ENCODE peak calls at places on chromosomes 5 and 9, in ten cellular contexts. One of them, this sample, is unnamed.

GRCh38 chr5:54722846-54723433 is 205.4 kb downstream of the SNX18 start:
- DNase-seq in fibroblast of the aortic adventitia: no peak
- DNase-seq in OCI-LY7: no peak
- DNase-seq in heart left ventricle: no peak
- DNase-seq in A549: no peak
- DNase-seq in dorsolateral prefrontal cortex: no peak
- DNase-seq in tibial artery: no peak
- DNase-seq in fibroblast of pulmonary artery: no peak
- DNase-seq in aorta: no peak
- DNase-seq in foreskin fibroblast: peak
- DNase-seq in this sample: peak

GRCh38 chr9:38164659-38165221 is 95.7 kb upstream of the SHB start:
- DNase-seq in fibroblast of the aortic adventitia: no peak
- DNase-seq in OCI-LY7: no peak
- DNase-seq in heart left ventricle: no peak
- DNase-seq in A549: no peak
- DNase-seq in dorsolateral prefrontal cortex: no peak
- DNase-seq in tibial artery: no peak
- DNase-seq in fibroblast of pulmonary artery: no peak
- DNase-seq in aorta: no peak
- DNase-seq in foreskin fibroblast: no peak
- DNase-seq in this sample: no peak

GRCh38 chr9:123411191-123411590 is 55.2 kb downstream of the CRB2 start:
- DNase-seq in fibroblast of the aortic adventitia: no peak
- DNase-seq in OCI-LY7: no peak
- DNase-seq in heart left ventricle: no peak
- DNase-seq in A549: no peak
- DNase-seq in dorsolateral prefrontal cortex: no peak
- DNase-seq in tibial artery: no peak
- DNase-seq in fibroblast of pulmonary artery: no peak
- DNase-seq in aorta: no peak
- DNase-seq in foreskin fibroblast: no peak
- DNase-seq in this sample: no peak

GRCh38 chr9:114364123-114364522 is 23.7 kb downstream of the AKNA start:
- DNase-seq in fibroblast of the aortic adventitia: peak
- DNase-seq in OCI-LY7: no peak
- DNase-seq in heart left ventricle: no peak
- DNase-seq in A549: no peak
- DNase-seq in dorsolateral prefrontal cortex: no peak
- DNase-seq in tibial artery: no peak
- DNase-seq in fibroblast of pulmonary artery: peak
- DNase-seq in aorta: no peak
- DNase-seq in foreskin fibroblast: peak
- DNase-seq in this sample: peak

GRCh38 chr9:78298046-78298511 is 1.2 kb downstream of the PSAT1 start:
- DNase-seq in fibroblast of the aortic adventitia: no peak
- DNase-seq in OCI-LY7: no peak
- DNase-seq in heart left ventricle: no peak
- DNase-seq in A549: no peak
- DNase-seq in dorsolateral prefrontal cortex: no peak
- DNase-seq in tibial artery: no peak
- DNase-seq in fibroblast of pulmonary artery: no peak
- DNase-seq in aorta: no peak
- DNase-seq in foreskin fibroblast: no peak
- DNase-seq in this sample: no peak

GRCh38 chr5:109939109-109939682 is 249.5 kb downstream of the MAN2A1 start:
- DNase-seq in fibroblast of the aortic adventitia: peak
- DNase-seq in OCI-LY7: no peak
- DNase-seq in heart left ventricle: no peak
- DNase-seq in A549: no peak
- DNase-seq in dorsolateral prefrontal cortex: no peak
- DNase-seq in tibial artery: no peak
- DNase-seq in fibroblast of pulmonary artery: peak
- DNase-seq in aorta: no peak
- DNase-seq in foreskin fibroblast: peak
- DNase-seq in this sample: peak

GRCh38 chr9:124180557-124180956 is 77.2 kb upstream of the NEK6 start:
- DNase-seq in fibroblast of the aortic adventitia: peak
- DNase-seq in OCI-LY7: no peak
- DNase-seq in heart left ventricle: no peak
- DNase-seq in A549: no peak
- DNase-seq in dorsolateral prefrontal cortex: peak
- DNase-seq in tibial artery: peak
- DNase-seq in fibroblast of pulmonary artery: peak
- DNase-seq in aorta: no peak
- DNase-seq in foreskin fibroblast: peak
- DNase-seq in this sample: peak

GRCh38 chr5:132283423-132284043 is 10.7 kb upstream of the SLC22A4 start:
- DNase-seq in fibroblast of the aortic adventitia: peak
- DNase-seq in OCI-LY7: peak
- DNase-seq in heart left ventricle: no peak
- DNase-seq in A549: peak
- DNase-seq in dorsolateral prefrontal cortex: no peak
- DNase-seq in tibial artery: no peak
- DNase-seq in fibroblast of pulmonary artery: peak
- DNase-seq in aorta: peak
- DNase-seq in foreskin fibroblast: no peak
- DNase-seq in this sample: peak

GRCh38 chr5:170603578-170604565 is 100.1 kb downstream of the KCNIP1 start:
- DNase-seq in fibroblast of the aortic adventitia: peak
- DNase-seq in OCI-LY7: peak
- DNase-seq in heart left ventricle: peak
- DNase-seq in A549: peak
- DNase-seq in dorsolateral prefrontal cortex: peak
- DNase-seq in tibial artery: no peak
- DNase-seq in fibroblast of pulmonary artery: peak
- DNase-seq in aorta: peak
- DNase-seq in foreskin fibroblast: no peak
- DNase-seq in this sample: peak

GRCh38 chr9:124077915-124078572 is 66.5 kb downstream of the LHX2 start:
- DNase-seq in fibroblast of the aortic adventitia: no peak
- DNase-seq in OCI-LY7: no peak
- DNase-seq in heart left ventricle: no peak
- DNase-seq in A549: no peak
- DNase-seq in dorsolateral prefrontal cortex: no peak
- DNase-seq in tibial artery: no peak
- DNase-seq in fibroblast of pulmonary artery: peak
- DNase-seq in aorta: no peak
- DNase-seq in foreskin fibroblast: peak
- DNase-seq in this sample: no peak

GRCh38 chr9:114798793-114799427 is 6.9 kb downstream of the TNFSF15 start:
- DNase-seq in fibroblast of the aortic adventitia: no peak
- DNase-seq in OCI-LY7: no peak
- DNase-seq in heart left ventricle: no peak
- DNase-seq in A549: peak
- DNase-seq in dorsolateral prefrontal cortex: no peak
- DNase-seq in tibial artery: no peak
- DNase-seq in fibroblast of pulmonary artery: no peak
- DNase-seq in aorta: no peak
- DNase-seq in foreskin fibroblast: no peak
- DNase-seq in this sample: no peak

GRCh38 chr9:99135498-99135897 is 30.6 kb downstream of the TGFBR1 start:
- DNase-seq in fibroblast of the aortic adventitia: no peak
- DNase-seq in OCI-LY7: peak
- DNase-seq in heart left ventricle: no peak
- DNase-seq in A549: no peak
- DNase-seq in dorsolateral prefrontal cortex: no peak
- DNase-seq in tibial artery: no peak
- DNase-seq in fibroblast of pulmonary artery: no peak
- DNase-seq in aorta: no peak
- DNase-seq in foreskin fibroblast: no peak
- DNase-seq in this sample: no peak

GRCh38 chr5:57549546-57549945 is 66.9 kb upstream of the ACTBL2 start:
- DNase-seq in fibroblast of the aortic adventitia: no peak
- DNase-seq in OCI-LY7: no peak
- DNase-seq in heart left ventricle: no peak
- DNase-seq in A549: no peak
- DNase-seq in dorsolateral prefrontal cortex: no peak
- DNase-seq in tibial artery: no peak
- DNase-seq in fibroblast of pulmonary artery: no peak
- DNase-seq in aorta: no peak
- DNase-seq in foreskin fibroblast: no peak
- DNase-seq in this sample: no peak

GRCh38 chr5:141100243-141100805 is at the start of gene PCDHB3:
- DNase-seq in fibroblast of the aortic adventitia: peak
- DNase-seq in OCI-LY7: peak
- DNase-seq in heart left ventricle: peak
- DNase-seq in A549: peak
- DNase-seq in dorsolateral prefrontal cortex: no peak
- DNase-seq in tibial artery: no peak
- DNase-seq in fibroblast of pulmonary artery: peak
- DNase-seq in aorta: no peak
- DNase-seq in foreskin fibroblast: no peak
- DNase-seq in this sample: peak

GRCh38 chr5:132883261-132883834 is 9.9 kb downstream of the LEAP2 start:
- DNase-seq in fibroblast of the aortic adventitia: peak
- DNase-seq in OCI-LY7: peak
- DNase-seq in heart left ventricle: peak
- DNase-seq in A549: peak
- DNase-seq in dorsolateral prefrontal cortex: peak
- DNase-seq in tibial artery: peak
- DNase-seq in fibroblast of pulmonary artery: peak
- DNase-seq in aorta: no peak
- DNase-seq in foreskin fibroblast: peak
- DNase-seq in this sample: peak

GRCh38 chr5:82884821-82885471 is 192.2 kb downstream of the TMEM167A start:
- DNase-seq in fibroblast of the aortic adventitia: no peak
- DNase-seq in OCI-LY7: no peak
- DNase-seq in heart left ventricle: no peak
- DNase-seq in A549: no peak
- DNase-seq in dorsolateral prefrontal cortex: no peak
- DNase-seq in tibial artery: no peak
- DNase-seq in fibroblast of pulmonary artery: no peak
- DNase-seq in aorta: no peak
- DNase-seq in foreskin fibroblast: no peak
- DNase-seq in this sample: no peak

DNA sequence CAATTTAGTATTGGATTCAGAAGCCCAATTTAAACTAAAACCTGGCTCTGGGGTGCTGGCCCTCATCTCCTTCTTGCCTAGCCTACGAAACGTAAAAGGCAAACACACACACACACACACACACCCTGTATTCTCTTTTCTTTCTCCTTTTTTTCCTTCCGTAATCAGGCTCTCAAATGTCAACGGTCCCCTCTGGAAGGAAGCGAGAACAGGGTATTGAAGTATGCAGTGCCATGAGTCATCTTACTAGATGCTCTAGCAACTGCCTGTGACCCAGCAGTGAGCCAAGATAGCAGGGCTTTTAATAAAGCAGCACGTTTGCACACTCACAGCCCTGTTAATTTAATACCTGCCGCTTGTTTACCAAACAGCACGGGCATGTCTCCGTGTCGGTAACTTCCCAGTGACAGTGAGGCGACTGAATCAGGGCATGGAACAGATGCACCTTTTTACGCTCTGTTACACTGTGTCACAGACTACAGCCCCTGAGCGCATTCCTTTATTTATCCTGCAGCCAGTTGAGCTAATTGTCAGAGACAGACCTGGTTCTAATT is 243.8 kb downstream of the BNC2 start:
- DNase-seq in fibroblast of the aortic adventitia: peak
- DNase-seq in OCI-LY7: no peak
- DNase-seq in heart left ventricle: no peak
- DNase-seq in A549: peak
- DNase-seq in dorsolateral prefrontal cortex: peak
- DNase-seq in tibial artery: peak
- DNase-seq in fibroblast of pulmonary artery: peak
- DNase-seq in aorta: no peak
- DNase-seq in foreskin fibroblast: peak
- DNase-seq in this sample: peak
- H3K4me3 ChIP-seq in fibroblast of the aortic adventitia: no peak
- H3K4me3 ChIP-seq in OCI-LY7: no peak
- H3K4me3 ChIP-seq in heart left ventricle: no peak
- H3K4me3 ChIP-seq in A549: peak
- H3K4me3 ChIP-seq in dorsolateral prefrontal cortex: no peak
- H3K4me3 ChIP-seq in tibial artery: no peak
- H3K4me3 ChIP-seq in fibroblast of pulmonary artery: no peak
- H3K4me3 ChIP-seq in aorta: no peak
- H3K4me3 ChIP-seq in foreskin fibroblast: no peak
- H3K4me3 ChIP-seq in this sample: no peak

GRCh38 chr5:16179511-16179935 is at the start of gene MARCHF11:
- DNase-seq in fibroblast of the aortic adventitia: no peak
- DNase-seq in OCI-LY7: no peak
- DNase-seq in heart left ventricle: no peak
- DNase-seq in A549: no peak
- DNase-seq in dorsolateral prefrontal cortex: peak
- DNase-seq in tibial artery: no peak
- DNase-seq in fibroblast of pulmonary artery: no peak
- DNase-seq in aorta: peak
- DNase-seq in foreskin fibroblast: no peak
- DNase-seq in this sample: no peak
- H3K4me3 ChIP-seq in fibroblast of the aortic adventitia: no peak
- H3K4me3 ChIP-seq in OCI-LY7: no peak
- H3K4me3 ChIP-seq in heart left ventricle: peak
- H3K4me3 ChIP-seq in A549: no peak
- H3K4me3 ChIP-seq in dorsolateral prefrontal cortex: peak
- H3K4me3 ChIP-seq in tibial artery: no peak
- H3K4me3 ChIP-seq in fibroblast of pulmonary artery: no peak
- H3K4me3 ChIP-seq in aorta: peak
- H3K4me3 ChIP-seq in foreskin fibroblast: no peak
- H3K4me3 ChIP-seq in this sample: peak

DNA sequence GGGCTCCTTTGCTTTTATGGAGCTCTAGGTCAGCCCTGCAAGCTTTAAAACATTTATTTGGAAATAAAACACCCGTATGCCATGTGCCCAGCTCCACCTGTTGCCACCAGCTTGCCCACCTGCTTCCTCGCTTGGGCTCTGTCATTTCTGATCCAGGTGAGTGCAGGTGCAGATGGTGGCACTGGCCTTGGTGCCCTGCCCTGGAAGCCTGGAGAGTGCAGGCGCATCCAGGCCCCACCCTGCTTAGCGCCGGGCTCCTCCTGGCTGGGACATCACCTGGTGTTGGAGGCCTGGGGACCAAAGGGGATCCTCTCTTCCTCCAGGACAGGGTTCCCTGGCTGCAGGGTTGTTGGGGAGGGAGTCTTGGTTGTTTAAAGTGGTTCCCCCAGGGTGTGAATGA is 35.8 kb downstream of the WNK2 start:
- DNase-seq in fibroblast of the aortic adventitia: no peak
- DNase-seq in OCI-LY7: no peak
- DNase-seq in heart left ventricle: no peak
- DNase-seq in A549: no peak
- DNase-seq in dorsolateral prefrontal cortex: no peak
- DNase-seq in tibial artery: no peak
- DNase-seq in fibroblast of pulmonary artery: no peak
- DNase-seq in aorta: no peak
- DNase-seq in foreskin fibroblast: no peak
- DNase-seq in this sample: no peak
- H3K4me3 ChIP-seq in fibroblast of the aortic adventitia: no peak
- H3K4me3 ChIP-seq in OCI-LY7: no peak
- H3K4me3 ChIP-seq in heart left ventricle: no peak
- H3K4me3 ChIP-seq in A549: no peak
- H3K4me3 ChIP-seq in dorsolateral prefrontal cortex: no peak
- H3K4me3 ChIP-seq in tibial artery: no peak
- H3K4me3 ChIP-seq in fibroblast of pulmonary artery: no peak
- H3K4me3 ChIP-seq in aorta: no peak
- H3K4me3 ChIP-seq in foreskin fibroblast: no peak
- H3K4me3 ChIP-seq in this sample: no peak

DNA sequence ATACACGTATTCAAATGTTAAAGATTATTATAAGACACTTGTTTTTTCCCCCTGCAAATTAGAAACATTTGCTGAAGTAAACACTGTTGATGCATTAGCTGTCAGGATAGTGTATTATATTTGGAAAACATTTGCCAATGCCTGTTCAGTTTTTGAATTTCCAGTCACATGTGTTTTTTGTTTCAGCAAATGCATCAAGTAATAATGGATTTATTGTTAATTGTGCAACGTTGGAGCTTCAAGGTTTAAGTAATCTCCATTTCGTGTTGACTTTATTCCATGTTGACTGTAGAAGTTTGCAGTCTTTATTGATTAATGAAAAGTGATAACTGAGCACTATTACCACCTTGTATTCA is 412.5 kb downstream of the ACTL7B start:
- DNase-seq in fibroblast of the aortic adventitia: peak
- DNase-seq in OCI-LY7: no peak
- DNase-seq in heart left ventricle: no peak
- DNase-seq in A549: no peak
- DNase-seq in dorsolateral prefrontal cortex: no peak
- DNase-seq in tibial artery: no peak
- DNase-seq in fibroblast of pulmonary artery: no peak
- DNase-seq in aorta: no peak
- DNase-seq in foreskin fibroblast: peak
- DNase-seq in this sample: no peak
- H3K4me3 ChIP-seq in fibroblast of the aortic adventitia: peak
- H3K4me3 ChIP-seq in OCI-LY7: no peak
- H3K4me3 ChIP-seq in heart left ventricle: no peak
- H3K4me3 ChIP-seq in A549: no peak
- H3K4me3 ChIP-seq in dorsolateral prefrontal cortex: no peak
- H3K4me3 ChIP-seq in tibial artery: no peak
- H3K4me3 ChIP-seq in fibroblast of pulmonary artery: no peak
- H3K4me3 ChIP-seq in aorta: no peak
- H3K4me3 ChIP-seq in foreskin fibroblast: no peak
- H3K4me3 ChIP-seq in this sample: no peak